ENCODE peak calls at places on chromosomes 3 and 15, in five cellular contexts. I, V, L, S and T are unnamed samples.

GRCh38 chr3:44886561-44886960 is 12.2 kb downstream of the TGM4 start:
- DNase-seq in I (no peak), L (no peak), S (no peak), V (no peak), T (no peak)

GRCh38 chr15:35547775-35548364 is 1.9 kb upstream of the DPH6 start:
- DNase-seq in V (no peak), S (no peak), L (peak; percentile 69), I (no peak), T (peak; percentile 19)

GRCh38 chr15:42736793-42737528 is at the start of gene CDAN1:
- DNase-seq in S (peak; percentile 80), L (peak; percentile 92), V (peak; percentile 94), I (peak; percentile 26), T (peak; percentile 100)

GRCh38 chr3:37387462-37387861 is 213.1 kb upstream of the LRRFIP2 start:
- DNase-seq in S (no peak), V (no peak), L (no peak), I (no peak), T (no peak)

GRCh38 chr15:101193063-101193712 is 58.7 kb downstream of the CHSY1 start:
- DNase-seq in S (no peak), I (no peak), V (peak; percentile 66), L (no peak), T (peak; percentile 18)

GRCh38 chr3:66038726-66039589 is at the start of gene MAGI1:
- DNase-seq in V (peak; percentile 87), L (peak; percentile 98), S (no peak), I (peak; percentile 88), T (peak; percentile 98)

GRCh38 chr3:138593488-138594149 is 441 bp downstream of the CEP70 start:
- DNase-seq in S (no peak), L (no peak), I (no peak), V (no peak), T (peak; percentile 55)

GRCh38 chr3:4506559-4507009 is 13.4 kb downstream of the ITPR1 start:
- DNase-seq in L (no peak), V (no peak), S (no peak), I (no peak), T (no peak)

GRCh38 chr15:76159282-76159681 is 99.5 kb downstream of the TMEM266 start:
- DNase-seq in S (no peak), L (no peak), I (no peak), V (no peak), T (no peak)

GRCh38 chr15:83268147-83268546 is 16.3 kb downstream of the BNC1 start:
- DNase-seq in L (no peak), I (no peak), S (no peak), V (no peak), T (no peak)

GRCh38 chr3:142275856-142276255 is 50.5 kb upstream of the GK5 start:
- DNase-seq in S (no peak), V (no peak), L (no peak), I (peak; percentile 85), T (no peak)

GRCh38 chr3:38521391-38521987 is 25.3 kb downstream of the EXOG start:
- DNase-seq in V (no peak), L (peak; percentile 78), S (peak; percentile 34), I (no peak), T (peak; percentile 77)

GRCh38 chr3:14792691-14793121 is 26.1 kb upstream of the FGD5 start:
- DNase-seq in V (no peak), L (no peak), S (no peak), I (no peak), T (no peak)

GRCh38 chr3:12833226-12834161 is 7.9 kb downstream of the RPL32 start:
- DNase-seq in S (no peak), I (no peak), V (no peak), L (no peak), T (no peak)

GRCh38 chr3:120469440-120470415 is 18.9 kb upstream of the FSTL1 start:
- DNase-seq in I (no peak), V (no peak), L (no peak), S (no peak), T (no peak)

GRCh38 chr3:149832086-149832485 is 19.1 kb downstream of the RNF13 start:
- DNase-seq in V (no peak), I (no peak), S (no peak), L (no peak), T (no peak)

GRCh38 chr3:160445854-160446253 is 3.7 kb downstream of the TRIM59 start:
- DNase-seq in V (no peak), S (no peak), L (no peak), I (no peak), T (no peak)

GRCh38 chr3:62527484-62527883 is 154.1 kb upstream of the FEZF2 start:
- DNase-seq in S (no peak), L (no peak), V (no peak), I (no peak), T (no peak)

GRCh38 chr3:62525276-62525675 is 151.9 kb upstream of the FEZF2 start:
- DNase-seq in V (no peak), S (no peak), L (no peak), I (no peak), T (no peak)

DNA sequence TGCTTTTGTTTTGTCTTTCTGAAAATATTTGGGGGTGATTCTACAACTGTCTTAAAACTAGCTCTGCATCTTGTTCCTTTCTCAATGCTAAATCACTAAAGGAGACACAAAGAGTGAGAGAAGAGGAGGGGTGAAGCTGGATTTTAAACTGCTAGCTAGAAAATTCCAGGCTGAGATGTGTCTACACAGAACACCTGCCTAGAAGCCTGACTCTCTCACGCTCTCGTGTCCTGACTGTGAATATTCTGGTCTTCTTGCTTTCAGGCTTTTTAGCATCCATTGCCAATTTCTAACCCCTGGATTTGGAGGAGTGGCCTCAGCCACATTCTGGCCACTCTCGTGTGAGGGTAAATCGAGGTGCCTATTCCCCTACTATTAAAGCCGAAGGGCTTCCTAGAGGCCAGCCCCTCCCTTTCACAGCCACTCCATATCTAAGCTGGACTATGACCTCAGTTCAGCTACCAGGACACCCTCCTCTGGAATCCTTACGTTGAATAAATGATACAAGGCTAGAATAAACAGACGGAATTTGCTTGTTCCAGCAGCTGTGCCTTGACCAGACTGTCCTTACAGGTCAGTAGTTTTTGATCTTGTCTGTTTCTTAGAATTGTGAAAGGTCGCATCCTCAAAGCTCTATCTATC is 148.2 kb upstream of the FEZF2 start:
- DNase-seq in V (no peak), S (no peak), L (no peak), I (no peak), T (no peak)
- H3K4me3 ChIP-seq in V (no peak overlapping the region), S (no peak overlapping the region), L (no peak overlapping the region), I (no peak overlapping the region), T (no peak overlapping the region)

DNA sequence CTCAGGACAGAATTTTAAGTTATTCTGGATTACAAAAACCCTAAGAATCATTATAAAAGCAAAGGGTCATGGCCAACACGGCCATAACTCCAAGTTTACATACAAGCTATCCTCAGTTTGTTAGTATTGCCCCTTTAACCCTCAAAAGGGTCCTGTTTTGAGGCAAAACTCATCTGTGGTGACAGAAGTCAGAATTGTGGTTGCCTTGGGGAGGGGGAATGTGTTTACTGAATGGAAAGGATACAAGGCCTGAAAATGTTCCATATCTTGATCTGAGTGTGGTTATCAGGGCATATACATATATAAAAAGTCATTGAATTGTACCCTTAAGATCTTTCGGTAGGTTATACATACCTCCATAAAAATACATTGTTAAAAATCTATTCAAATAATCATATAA is 2.1 kb downstream of the SFMBT1 start:
- DNase-seq in V (no peak), I (no peak), L (no peak), S (no peak), T (no peak)
- H3K27me3 ChIP-seq in V (no peaks in the 10 kb centered on the region), I (no peaks in the 10 kb centered on the region), L (peaks cover 56% of the 10 kb centered on the region), S (no peaks in the 10 kb centered on the region), T (peaks cover 21% of the 10 kb centered on the region)

GRCh38 chr3:117495620-117496019 is 786.0 kb downstream of the TUSC7 start:
- DNase-seq in I (no peak), V (no peak), L (no peak), S (no peak), T (no peak)
- H3K36me3 ChIP-seq in I (no peaks in the 10 kb centered on the region), V (no peaks in the 10 kb centered on the region), L (no peaks in the 10 kb centered on the region), S (no peaks in the 10 kb centered on the region), T (no peaks in the 10 kb centered on the region)

DNA sequence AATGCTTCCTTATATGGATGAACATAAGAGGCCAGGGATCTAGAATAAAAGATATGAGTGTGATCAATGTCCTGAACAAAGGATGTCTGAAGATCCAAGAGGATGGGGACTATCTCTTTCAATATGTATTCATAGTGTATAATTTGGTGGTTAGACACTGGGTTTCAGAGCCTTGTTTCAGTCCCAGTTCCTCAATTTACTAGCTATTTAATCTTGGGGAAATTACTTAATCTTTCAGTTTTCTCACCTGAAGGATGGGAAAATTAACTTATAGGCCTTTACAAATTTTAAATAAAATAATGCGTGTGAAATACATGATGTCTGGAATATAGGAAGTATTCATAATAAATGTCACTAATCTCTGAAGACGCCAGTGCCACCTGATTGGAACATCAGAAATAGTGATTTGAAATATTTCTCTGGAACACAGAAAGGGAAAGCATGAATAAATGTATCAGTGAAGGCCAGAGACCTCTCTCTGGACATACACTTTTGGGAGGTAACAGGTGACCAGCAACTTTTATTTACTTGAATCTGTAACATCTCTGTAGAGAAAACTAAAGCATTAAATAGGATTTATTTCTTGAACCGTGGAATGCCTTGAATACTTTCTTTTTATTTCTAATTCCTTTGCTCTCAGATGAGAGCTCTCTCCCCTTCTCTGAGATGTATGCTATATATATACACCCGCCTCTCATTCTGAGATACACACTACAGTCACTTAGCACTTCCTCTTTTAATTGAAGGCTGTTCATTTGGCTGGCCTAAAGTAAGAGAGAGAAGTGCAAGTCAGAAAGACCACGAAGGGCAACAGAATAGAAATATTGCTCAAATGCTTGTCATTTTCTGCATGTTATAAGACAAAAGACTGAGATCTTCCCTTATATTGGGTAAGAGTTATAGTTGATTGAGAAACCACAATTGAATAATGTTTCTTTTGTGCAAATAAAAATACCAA is 407.1 kb downstream of the LSAMP start:
- DNase-seq in I (no peak), L (no peak), S (no peak), V (no peak), T (no peak)
- H3K4me3 ChIP-seq in I (no peak overlapping the region), L (no peak overlapping the region), S (no peak overlapping the region), V (no peak overlapping the region), T (no peak overlapping the region)

GRCh38 chr15:66153549-66154415 is 99.8 kb downstream of the MEGF11 start:
- DNase-seq in L (no peak), I (no peak), S (no peak), V (no peak), T (no peak)

GRCh38 chr15:66156310-66156975 is 97.1 kb downstream of the MEGF11 start:
- DNase-seq in V (no peak), I (no peak), L (no peak), S (no peak), T (no peak)

GRCh38 chr15:66155065-66155464 is 98.5 kb downstream of the MEGF11 start:
- DNase-seq in V (no peak), S (no peak), L (no peak), I (no peak), T (no peak)

GRCh38 chr15:66152650-66153049 is 100.9 kb downstream of the MEGF11 start:
- DNase-seq in S (no peak), V (no peak), L (no peak), I (no peak), T (no peak)

GRCh38 chr15:66154581-66154980 is 99.0 kb downstream of the MEGF11 start:
- DNase-seq in V (no peak), I (no peak), L (no peak), S (no peak), T (no peak)
- H3K27me3 ChIP-seq in V (peaks cover 89% of the 10 kb centered on the region), I (peaks cover 16% of the 10 kb centered on the region), L (no peaks in the 10 kb centered on the region), S (no peaks in the 10 kb centered on the region), T (no peaks in the 10 kb centered on the region)

DNA sequence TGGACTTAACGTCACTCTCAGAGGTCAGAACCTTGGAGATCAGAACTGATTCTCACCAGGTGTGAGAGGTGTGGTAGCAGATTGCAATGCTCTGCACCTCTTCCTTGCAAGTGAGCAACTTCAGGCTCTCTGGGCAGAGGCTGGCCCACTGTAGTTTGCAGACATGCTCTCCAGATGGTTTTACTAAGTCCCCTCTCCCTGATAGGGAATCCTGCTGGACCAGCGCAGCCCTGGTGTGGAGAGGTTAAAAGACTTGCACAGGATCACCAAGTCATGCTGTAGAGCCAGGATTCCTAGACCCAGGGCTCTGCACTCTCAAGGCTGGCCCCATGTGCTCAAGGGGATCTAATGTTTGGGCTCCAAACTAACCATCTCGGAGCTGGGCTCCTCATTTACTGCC is 62.2 kb downstream of the RPL39L start:
- DNase-seq in S (no peak), V (no peak), I (no peak), L (no peak), T (no peak)
- H3K36me3 ChIP-seq in S (peaks cover 37% of the 10 kb centered on the region), V (peaks cover 65% of the 10 kb centered on the region), I (no peaks in the 10 kb centered on the region), L (no peaks in the 10 kb centered on the region), T (peaks cover 19% of the 10 kb centered on the region)